ENCODE peak calls at places on chromosomes 12 and 14, in ten cellular contexts. K is NB4, G is ovary, T is right lobe of liver, M is esophagus squamous epithelium, W is adrenal gland, F is upper lobe of left lung, L is body of pancreas, I is tibial nerve, J is lower leg skin. P is an unnamed sample.

GRCh38 chr12:120230326-120230973 is 29.5 kb upstream of the RPLP0 start:
- DNase-seq in K (no peak), G (peak), T (no peak), M (no peak), W (peak), F (no peak), L (peak), I (peak), J (no peak), P (peak)

GRCh38 chr12:103169-103981 is 36.8 kb downstream of the IQSEC3 start:
- DNase-seq in K (no peak), G (no peak), T (no peak), M (no peak), W (no peak), F (no peak), L (no peak), I (no peak), J (no peak), P (no peak)

GRCh38 chr14:94945615-94946014 is 175.7 kb upstream of the GSC start:
- DNase-seq in K (no peak), G (no peak), T (no peak), M (no peak), W (no peak), F (no peak), L (no peak), I (no peak), J (no peak), P (no peak)

GRCh38 chr12:26629864-26630263 is 203.1 kb downstream of the ITPR2 start:
- DNase-seq in K (no peak), G (no peak), T (no peak), M (no peak), W (no peak), F (no peak), L (no peak), I (no peak), J (no peak), P (no peak)

GRCh38 chr12:42421844-42422779 is 96.1 kb downstream of the PPHLN1 start:
- DNase-seq in K (peak), G (no peak), T (no peak), M (no peak), W (no peak), F (no peak), L (no peak), I (no peak), J (no peak), P (peak)

GRCh38 chr14:25042362-25043299 is 7.3 kb downstream of the STXBP6 start:
- DNase-seq in K (peak), G (no peak), T (peak), M (no peak), W (peak), F (no peak), L (no peak), I (peak), J (no peak), P (no peak)

GRCh38 chr12:46468159-46468558 is 95.6 kb upstream of the SLC38A2 start:
- DNase-seq in K (no peak), G (no peak), T (no peak), M (no peak), W (no peak), F (no peak), L (peak), I (no peak), J (no peak), P (no peak)

GRCh38 chr14:85257287-85257686 is 272.7 kb upstream of the FLRT2 start:
- DNase-seq in K (no peak), G (no peak), T (no peak), M (no peak), W (no peak), F (no peak), L (no peak), I (no peak), J (no peak), P (no peak)

GRCh38 chr14:106831322-106831720 is 1304.9 kb downstream of the TMEM121 start:
- DNase-seq in K (peak), G (peak), T (no peak), M (no peak), W (peak), F (peak), L (no peak), I (no peak), J (no peak), P (no peak)

GRCh38 chr12:91618281-91618680 is 435.7 kb upstream of the DCN start:
- DNase-seq in K (no peak), G (no peak), T (no peak), M (no peak), W (no peak), F (no peak), L (no peak), I (no peak), J (no peak), P (no peak)

GRCh38 chr14:53952533-53952932 is 4.1 kb downstream of the BMP4 start:
- DNase-seq in K (no peak), G (no peak), T (no peak), M (no peak), W (no peak), F (no peak), L (no peak), I (peak), J (no peak), P (no peak)

GRCh38 chr12:122124370-122124769 is 45.8 kb downstream of the MLXIP start:
- DNase-seq in K (no peak), G (no peak), T (peak), M (no peak), W (no peak), F (no peak), L (no peak), I (no peak), J (no peak), P (no peak)

GRCh38 chr14:49939884-49940510 is 47.1 kb downstream of the ARF6 start:
- DNase-seq in K (no peak), G (no peak), T (no peak), M (no peak), W (no peak), F (no peak), L (no peak), I (no peak), J (no peak), P (no peak)

GRCh38 chr12:22121224-22121623 is 75.2 kb downstream of the CMAS start:
- DNase-seq in K (peak), G (no peak), T (peak), M (no peak), W (no peak), F (no peak), L (no peak), I (no peak), J (no peak), P (no peak)

GRCh38 chr12:10952645-10953044 is 13.6 kb upstream of the TAS2R14 start:
- DNase-seq in K (no peak), G (no peak), T (no peak), M (no peak), W (no peak), F (peak), L (no peak), I (no peak), J (no peak), P (no peak)

GRCh38 chr14:87160964-87161363 is 832.0 kb downstream of the GALC start:
- DNase-seq in K (no peak), G (no peak), T (no peak), M (no peak), W (no peak), F (no peak), L (no peak), I (no peak), J (no peak), P (no peak)

GRCh38 chr12:120006248-120006975 is 17.4 kb downstream of the BICDL1 start:
- DNase-seq in K (no peak), G (no peak), T (no peak), M (no peak), W (no peak), F (no peak), L (no peak), I (no peak), J (no peak), P (peak)

GRCh38 chr12:54352891-54353874 is 11.1 kb downstream of the GPR84 start:
- DNase-seq in K (no peak), G (peak), T (peak), M (no peak), W (no peak), F (no peak), L (peak), I (no peak), J (no peak), P (no peak)

GRCh38 chr14:54529811-54530210 is 20.1 kb downstream of the CGRRF1 start:
- DNase-seq in K (no peak), G (no peak), T (no peak), M (no peak), W (peak), F (no peak), L (no peak), I (no peak), J (no peak), P (no peak)

GRCh38 chr14:105317546-105317945 is 3.0 kb downstream of the PACS2 start:
- DNase-seq in K (no peak), G (no peak), T (no peak), M (no peak), W (peak), F (no peak), L (peak), I (no peak), J (peak), P (peak)

GRCh38 chr14:101623685-101624444 is 62.6 kb downstream of the DIO3 start:
- DNase-seq in K (no peak), G (no peak), T (no peak), M (no peak), W (no peak), F (peak), L (no peak), I (no peak), J (no peak), P (no peak)

GRCh38 chr14:34331728-34332623 is 130.1 kb downstream of the SPTSSA start:
- DNase-seq in K (peak), G (peak), T (peak), M (no peak), W (peak), F (no peak), L (peak), I (peak), J (peak), P (peak)
- TF ChIP-seq POLR2A in K (no peak), G (no peak), T (no peak), M (no peak), W (no peak), F (no peak), L (no peak), I (no peak), J (no peak), P (no peak)

GRCh38 chr14:23078692-23079116 is 16.2 kb downstream of the ACIN1 start:
- DNase-seq in K (peak), G (no peak), T (peak), M (no peak), W (peak), F (no peak), L (no peak), I (peak), J (peak), P (peak)

GRCh38 chr14:23080474-23080873 is 14.5 kb downstream of the ACIN1 start:
- DNase-seq in K (no peak), G (no peak), T (no peak), M (no peak), W (no peak), F (no peak), L (no peak), I (no peak), J (no peak), P (no peak)

GRCh38 chr14:23077962-23078361 is 17.0 kb downstream of the ACIN1 start:
- DNase-seq in K (no peak), G (no peak), T (no peak), M (no peak), W (no peak), F (no peak), L (no peak), I (no peak), J (no peak), P (no peak)

GRCh38 chr14:23076785-23077408 is 18.0 kb downstream of the ACIN1 start:
- DNase-seq in K (peak), G (no peak), T (no peak), M (no peak), W (no peak), F (no peak), L (no peak), I (peak), J (no peak), P (no peak)

GRCh38 chr14:23079716-23080115 is 15.2 kb downstream of the ACIN1 start:
- DNase-seq in K (no peak), G (no peak), T (no peak), M (no peak), W (no peak), F (no peak), L (no peak), I (no peak), J (no peak), P (no peak)
- TF ChIP-seq POLR2A in K (no peak), G (no peak), T (no peak), M (no peak), W (no peak), F (no peak), L (no peak), I (no peak), J (no peak), P (no peak)

GRCh38 chr12:50084775-50085614 is at the start of gene SMARCD1:
- DNase-seq in K (peak), G (peak), T (peak), M (peak), W (peak), F (peak), L (peak), I (peak), J (peak), P (peak)

GRCh38 chr12:50081096-50081808 is 3.9 kb upstream of the SMARCD1 start:
- DNase-seq in K (no peak), G (peak), T (no peak), M (no peak), W (no peak), F (peak), L (no peak), I (no peak), J (no peak), P (no peak)

GRCh38 chr12:50083301-50083700 is 1.8 kb upstream of the SMARCD1 start:
- DNase-seq in K (no peak), G (no peak), T (no peak), M (no peak), W (no peak), F (no peak), L (no peak), I (no peak), J (no peak), P (no peak)

GRCh38 chr12:50079771-50080170 is 5.4 kb upstream of the SMARCD1 start:
- DNase-seq in K (no peak), G (peak), T (no peak), M (no peak), W (no peak), F (no peak), L (no peak), I (no peak), J (no peak), P (no peak)

GRCh38 chr12:50082644-50083043 is 2.5 kb upstream of the SMARCD1 start:
- DNase-seq in K (no peak), G (peak), T (no peak), M (no peak), W (no peak), F (no peak), L (no peak), I (no peak), J (no peak), P (no peak)
- TF ChIP-seq POLR2A in K (no peak), G (no peak), T (no peak), M (no peak), W (no peak), F (no peak), L (no peak), I (no peak), J (no peak), P (no peak)

GRCh38 chr14:31207746-31208545 is at the start of gene HECTD1:
- DNase-seq in K (peak), G (peak), T (peak), M (peak), W (peak), F (peak), L (peak), I (peak), J (peak), P (peak)
- TF ChIP-seq POLR2A in K (peak), G (peak), T (peak), M (no peak), W (peak), F (peak), L (peak), I (peak), J (no peak), P (peak)

GRCh38 chr14:96799489-96800056 is 2.4 kb downstream of the VRK1 start:
- DNase-seq in K (no peak), G (no peak), T (no peak), M (no peak), W (no peak), F (no peak), L (no peak), I (no peak), J (no peak), P (no peak)

GRCh38 chr14:96796851-96797187 is 363 bp upstream of the VRK1 start:
- DNase-seq in K (no peak), G (no peak), T (no peak), M (no peak), W (no peak), F (no peak), L (no peak), I (no peak), J (no peak), P (no peak)

GRCh38 chr14:96795443-96795842 is 1.7 kb upstream of the VRK1 start:
- DNase-seq in K (peak), G (no peak), T (no peak), M (no peak), W (no peak), F (no peak), L (no peak), I (no peak), J (no peak), P (no peak)

GRCh38 chr14:96797943-96798349 is 764 bp downstream of the VRK1 start:
- DNase-seq in K (peak), G (peak), T (no peak), M (no peak), W (no peak), F (peak), L (no peak), I (no peak), J (no peak), P (no peak)

GRCh38 chr14:96797188-96797942 is at the start of gene VRK1:
- DNase-seq in K (peak), G (peak), T (peak), M (peak), W (peak), F (peak), L (peak), I (peak), J (peak), P (peak)
- TF ChIP-seq POLR2A in K (peak), G (no peak), T (no peak), M (no peak), W (no peak), F (no peak), L (no peak), I (no peak), J (no peak), P (peak)

DNA sequence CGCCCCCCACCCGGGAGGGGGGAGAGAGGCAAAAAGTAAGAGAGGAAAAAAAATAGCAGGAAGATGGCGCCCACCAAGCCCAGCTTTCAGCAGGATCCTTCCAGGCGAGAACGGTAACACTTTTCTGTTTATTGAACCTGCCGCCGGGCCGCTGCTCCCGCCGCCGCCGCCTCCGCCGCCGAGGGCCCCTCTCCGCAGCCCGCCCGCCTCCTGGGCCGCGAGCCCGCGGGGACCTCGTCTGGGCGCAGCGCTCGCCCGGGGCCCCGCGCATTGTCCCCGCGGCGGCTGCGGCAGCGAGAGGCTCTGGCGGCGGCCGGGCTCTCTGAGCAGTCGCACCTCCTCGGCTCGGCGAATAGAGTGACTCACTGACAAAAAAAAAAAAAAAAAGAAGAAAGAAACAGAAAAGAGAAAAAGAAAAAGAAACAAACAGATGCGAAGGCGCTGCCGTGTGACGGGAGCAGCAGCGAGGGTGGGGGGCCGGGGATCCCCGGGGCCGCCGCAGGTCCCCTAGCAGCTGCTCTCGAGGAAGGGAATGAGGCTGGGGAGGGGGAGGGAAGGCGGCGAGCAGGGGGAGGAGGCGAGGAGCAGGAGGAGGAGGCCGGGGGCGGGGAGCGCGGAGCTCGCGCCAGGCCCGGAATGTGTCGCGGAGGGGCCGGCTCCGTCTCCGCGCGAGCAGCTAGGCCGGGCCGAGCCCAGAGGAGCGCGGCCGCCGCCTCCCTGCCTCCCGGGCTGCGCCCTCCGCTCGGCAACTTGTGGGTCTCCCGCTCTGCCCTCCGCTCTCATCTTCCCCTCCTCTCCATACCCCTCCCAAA is 781 bp downstream of the NPAS3 start:
- DNase-seq in K (no peak), G (peak), T (no peak), M (no peak), W (peak), F (peak), L (peak), I (peak), J (peak), P (peak)
- TF ChIP-seq POLR2A in K (no peak), G (no peak), T (no peak), M (no peak), W (no peak), F (no peak), L (no peak), I (no peak), J (no peak), P (peak)

DNA sequence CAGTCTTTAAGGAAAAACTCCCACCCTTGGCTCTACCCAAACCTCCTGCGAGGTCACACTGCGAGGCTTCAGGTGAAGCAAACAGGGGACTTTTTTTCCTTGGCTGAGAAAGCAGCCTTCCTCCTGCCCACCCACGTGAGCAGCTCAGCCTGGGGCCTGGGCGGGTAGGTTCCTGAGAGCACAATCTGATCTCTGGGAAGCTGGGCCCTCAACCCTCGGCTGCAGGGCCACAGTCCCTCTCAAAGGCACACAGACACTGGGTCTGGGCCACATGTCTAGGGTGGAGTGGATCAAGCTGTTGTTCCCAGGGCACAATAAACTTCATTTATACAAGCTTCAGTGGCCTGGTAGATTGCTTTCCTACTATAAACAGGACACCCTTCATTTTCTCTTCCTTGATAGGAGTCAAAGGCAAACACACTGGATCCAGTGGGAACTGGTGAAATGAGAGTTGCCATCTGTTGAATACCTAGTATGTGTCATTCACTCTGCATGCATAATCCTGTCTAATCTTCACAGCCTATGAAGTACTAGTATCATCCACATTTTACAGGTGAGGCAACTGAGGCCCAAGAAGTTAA is 41.3 kb upstream of the PNMA1 start:
- DNase-seq in K (no peak), G (no peak), T (no peak), M (no peak), W (no peak), F (no peak), L (no peak), I (no peak), J (peak), P (no peak)
- TF ChIP-seq POLR2A in K (no peak), G (no peak), T (no peak), M (no peak), W (no peak), F (no peak), L (no peak), I (no peak), J (no peak), P (no peak)